ENCODE peak calls at places on chromosomes 16 and 17, in eight cellular contexts. One of them, this sample, is unnamed.

GRCh38 chr17:74289688-74290087 is 15.7 kb downstream of the DNAI2 start:
- DNase-seq in AG09319: no peak
- DNase-seq in stomach: no peak
- DNase-seq in fibroblast of the aortic adventitia: no peak
- DNase-seq in chondrocyte: no peak
- DNase-seq in fibroblast of villous mesenchyme: no peak
- DNase-seq in thoracic aorta: no peak
- DNase-seq in tibial nerve: no peak
- DNase-seq in this sample: no peak

GRCh38 chr16:1556254-1556653 is 22.8 kb downstream of the TMEM204 start:
- DNase-seq in AG09319: no peak
- DNase-seq in stomach: peak; percentile 66
- DNase-seq in fibroblast of the aortic adventitia: no peak
- DNase-seq in chondrocyte: no peak
- DNase-seq in fibroblast of villous mesenchyme: no peak
- DNase-seq in thoracic aorta: no peak
- DNase-seq in tibial nerve: no peak
- DNase-seq in this sample: no peak

GRCh38 chr16:8850279-8850885 is 18.4 kb downstream of the CARHSP1 start:
- DNase-seq in AG09319: no peak
- DNase-seq in stomach: no peak
- DNase-seq in fibroblast of the aortic adventitia: peak; percentile 85
- DNase-seq in chondrocyte: peak; percentile 64
- DNase-seq in fibroblast of villous mesenchyme: peak; percentile 83
- DNase-seq in thoracic aorta: no peak
- DNase-seq in tibial nerve: peak; percentile 55
- DNase-seq in this sample: no peak

GRCh38 chr16:4534151-4534790 is 4.3 kb downstream of the CDIP1 start:
- DNase-seq in AG09319: no peak
- DNase-seq in stomach: no peak
- DNase-seq in fibroblast of the aortic adventitia: no peak
- DNase-seq in chondrocyte: no peak
- DNase-seq in fibroblast of villous mesenchyme: no peak
- DNase-seq in thoracic aorta: no peak
- DNase-seq in tibial nerve: no peak
- DNase-seq in this sample: no peak

GRCh38 chr16:12971216-12971615 is 69.8 kb downstream of the SHISA9 start:
- DNase-seq in AG09319: no peak
- DNase-seq in stomach: peak; percentile 26
- DNase-seq in fibroblast of the aortic adventitia: no peak
- DNase-seq in chondrocyte: no peak
- DNase-seq in fibroblast of villous mesenchyme: peak; percentile 0
- DNase-seq in thoracic aorta: no peak
- DNase-seq in tibial nerve: no peak
- DNase-seq in this sample: no peak

GRCh38 chr16:57756424-57757325 is 21.1 kb downstream of the KATNB1 start:
- DNase-seq in AG09319: no peak
- DNase-seq in stomach: no peak
- DNase-seq in fibroblast of the aortic adventitia: no peak
- DNase-seq in chondrocyte: peak; percentile 89
- DNase-seq in fibroblast of villous mesenchyme: no peak
- DNase-seq in thoracic aorta: no peak
- DNase-seq in tibial nerve: no peak
- DNase-seq in this sample: no peak

GRCh38 chr16:51465026-51465425 is 314.0 kb upstream of the SALL1 start:
- DNase-seq in AG09319: no peak
- DNase-seq in stomach: no peak
- DNase-seq in fibroblast of the aortic adventitia: peak; percentile 7
- DNase-seq in chondrocyte: no peak
- DNase-seq in fibroblast of villous mesenchyme: peak; percentile 29
- DNase-seq in thoracic aorta: no peak
- DNase-seq in tibial nerve: no peak
- DNase-seq in this sample: no peak

GRCh38 chr17:9908649-9909042 is 3.6 kb upstream of the RCVRN start:
- DNase-seq in AG09319: no peak
- DNase-seq in stomach: no peak
- DNase-seq in fibroblast of the aortic adventitia: no peak
- DNase-seq in chondrocyte: no peak
- DNase-seq in fibroblast of villous mesenchyme: no peak
- DNase-seq in thoracic aorta: no peak
- DNase-seq in tibial nerve: no peak
- DNase-seq in this sample: no peak

GRCh38 chr16:15807603-15808009 is 49.2 kb downstream of the MYH11 start:
- DNase-seq in AG09319: no peak
- DNase-seq in stomach: no peak
- DNase-seq in fibroblast of the aortic adventitia: peak; percentile 19
- DNase-seq in chondrocyte: peak; percentile 59
- DNase-seq in fibroblast of villous mesenchyme: no peak
- DNase-seq in thoracic aorta: peak; percentile 46
- DNase-seq in tibial nerve: no peak
- DNase-seq in this sample: no peak

GRCh38 chr16:55149622-55150021 is 174.4 kb upstream of the IRX6 start:
- DNase-seq in AG09319: peak; percentile 3
- DNase-seq in stomach: no peak
- DNase-seq in fibroblast of the aortic adventitia: no peak
- DNase-seq in chondrocyte: no peak
- DNase-seq in fibroblast of villous mesenchyme: no peak
- DNase-seq in thoracic aorta: no peak
- DNase-seq in tibial nerve: no peak
- DNase-seq in this sample: no peak

GRCh38 chr17:6753006-6753445 is 2.8 kb upstream of the XAF1 start:
- DNase-seq in AG09319: peak; percentile 34
- DNase-seq in stomach: no peak
- DNase-seq in fibroblast of the aortic adventitia: peak; percentile 78
- DNase-seq in chondrocyte: no peak
- DNase-seq in fibroblast of villous mesenchyme: peak; percentile 84
- DNase-seq in thoracic aorta: no peak
- DNase-seq in tibial nerve: no peak
- DNase-seq in this sample: peak; percentile 62

GRCh38 chr16:57145964-57146647 is 39.7 kb downstream of the PSME3IP1 start:
- DNase-seq in AG09319: no peak
- DNase-seq in stomach: no peak
- DNase-seq in fibroblast of the aortic adventitia: no peak
- DNase-seq in chondrocyte: no peak
- DNase-seq in fibroblast of villous mesenchyme: no peak
- DNase-seq in thoracic aorta: no peak
- DNase-seq in tibial nerve: no peak
- DNase-seq in this sample: no peak

GRCh38 chr16:84190731-84191388 is at the start of gene ADAD2:
- DNase-seq in AG09319: no peak
- DNase-seq in stomach: no peak
- DNase-seq in fibroblast of the aortic adventitia: no peak
- DNase-seq in chondrocyte: no peak
- DNase-seq in fibroblast of villous mesenchyme: no peak
- DNase-seq in thoracic aorta: no peak
- DNase-seq in tibial nerve: no peak
- DNase-seq in this sample: peak; percentile 20

GRCh38 chr16:30585400-30586191 is at the start of gene ZNF785:
- DNase-seq in AG09319: peak; percentile 98
- DNase-seq in stomach: peak; percentile 96
- DNase-seq in fibroblast of the aortic adventitia: peak; percentile 100
- DNase-seq in chondrocyte: peak; percentile 94
- DNase-seq in fibroblast of villous mesenchyme: peak; percentile 99
- DNase-seq in thoracic aorta: peak; percentile 96
- DNase-seq in tibial nerve: peak; percentile 94
- DNase-seq in this sample: peak; percentile 97

GRCh38 chr17:19766016-19766415 is 17.9 kb upstream of the ALDH3A1 start:
- DNase-seq in AG09319: no peak
- DNase-seq in stomach: no peak
- DNase-seq in fibroblast of the aortic adventitia: no peak
- DNase-seq in chondrocyte: no peak
- DNase-seq in fibroblast of villous mesenchyme: no peak
- DNase-seq in thoracic aorta: no peak
- DNase-seq in tibial nerve: no peak
- DNase-seq in this sample: no peak

GRCh38 chr16:82639666-82640336 is 13.0 kb downstream of the CDH13 start:
- DNase-seq in AG09319: no peak
- DNase-seq in stomach: peak; percentile 62
- DNase-seq in fibroblast of the aortic adventitia: peak; percentile 56
- DNase-seq in chondrocyte: no peak
- DNase-seq in fibroblast of villous mesenchyme: peak; percentile 68
- DNase-seq in thoracic aorta: no peak
- DNase-seq in tibial nerve: no peak
- DNase-seq in this sample: peak; percentile 78

GRCh38 chr16:88787579-88788314 is 2.7 kb upstream of the PIEZO1 start:
- DNase-seq in AG09319: no peak
- DNase-seq in stomach: no peak
- DNase-seq in fibroblast of the aortic adventitia: no peak
- DNase-seq in chondrocyte: no peak
- DNase-seq in fibroblast of villous mesenchyme: no peak
- DNase-seq in thoracic aorta: no peak
- DNase-seq in tibial nerve: no peak
- DNase-seq in this sample: no peak

GRCh38 chr17:38415250-38416194 is 12.7 kb upstream of the ARHGAP23 start:
- DNase-seq in AG09319: peak; percentile 54
- DNase-seq in stomach: no peak
- DNase-seq in fibroblast of the aortic adventitia: peak; percentile 77
- DNase-seq in chondrocyte: no peak
- DNase-seq in fibroblast of villous mesenchyme: peak; percentile 63
- DNase-seq in thoracic aorta: no peak
- DNase-seq in tibial nerve: no peak
- DNase-seq in this sample: peak; percentile 67

GRCh38 chr16:886084-886543 is 84.7 kb downstream of the LMF1 start:
- DNase-seq in AG09319: no peak
- DNase-seq in stomach: no peak
- DNase-seq in fibroblast of the aortic adventitia: no peak
- DNase-seq in chondrocyte: peak; percentile 78
- DNase-seq in fibroblast of villous mesenchyme: no peak
- DNase-seq in thoracic aorta: no peak
- DNase-seq in tibial nerve: no peak
- DNase-seq in this sample: no peak

GRCh38 chr16:2212362-2213324 is 2.0 kb upstream of the BRICD5 start:
- DNase-seq in AG09319: no peak
- DNase-seq in stomach: peak; percentile 60
- DNase-seq in fibroblast of the aortic adventitia: no peak
- DNase-seq in chondrocyte: no peak
- DNase-seq in fibroblast of villous mesenchyme: no peak
- DNase-seq in thoracic aorta: no peak
- DNase-seq in tibial nerve: no peak
- DNase-seq in this sample: no peak

DNA sequence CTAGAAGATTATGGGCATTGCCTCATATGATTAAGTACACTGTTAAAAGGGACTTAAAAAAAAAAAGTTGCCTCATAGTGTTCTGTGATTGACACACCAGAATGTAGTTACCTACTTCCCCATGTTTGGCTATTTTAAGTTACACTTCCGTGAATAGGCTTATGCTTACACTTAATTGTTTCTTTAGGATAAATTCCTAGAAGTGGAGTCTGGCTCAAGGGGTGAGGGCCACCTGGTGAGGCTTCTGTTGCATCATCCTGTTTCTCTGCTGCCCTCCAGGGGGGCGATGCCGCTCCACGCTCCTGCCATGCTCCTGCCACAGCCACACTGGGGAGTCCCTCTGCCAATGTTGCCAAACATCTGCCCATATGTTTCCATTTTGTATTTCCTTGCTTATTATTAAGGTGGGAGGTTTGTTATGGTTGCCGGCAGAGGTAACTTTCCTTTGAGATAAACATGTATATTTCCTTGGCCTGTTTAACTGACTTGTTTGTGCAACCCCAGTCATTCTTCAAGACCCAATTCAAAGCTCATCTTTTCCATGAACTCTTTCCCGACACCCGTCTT is 73.1 kb downstream of the KSR1 start:
- DNase-seq in AG09319: no peak
- DNase-seq in stomach: no peak
- DNase-seq in fibroblast of the aortic adventitia: peak; percentile 63
- DNase-seq in chondrocyte: peak; percentile 73
- DNase-seq in fibroblast of villous mesenchyme: peak; percentile 89
- DNase-seq in thoracic aorta: no peak
- DNase-seq in tibial nerve: no peak
- DNase-seq in this sample: peak; percentile 58
- TF ChIP-seq CTCF in AG09319: no peak
- TF ChIP-seq CTCF in stomach: no peak
- TF ChIP-seq CTCF in fibroblast of the aortic adventitia: peak; percentile 11
- TF ChIP-seq CTCF in chondrocyte: peak; percentile 41
- TF ChIP-seq CTCF in fibroblast of villous mesenchyme: peak; percentile 31
- TF ChIP-seq CTCF in thoracic aorta: no peak
- TF ChIP-seq CTCF in tibial nerve: no peak
- TF ChIP-seq CTCF in this sample: no peak

GRCh38 chr17:40130352-40131042 is 8.7 kb downstream of the MSL1 start:
- DNase-seq in AG09319: no peak
- DNase-seq in stomach: peak; percentile 47
- DNase-seq in fibroblast of the aortic adventitia: no peak
- DNase-seq in chondrocyte: no peak
- DNase-seq in fibroblast of villous mesenchyme: peak; percentile 25
- DNase-seq in thoracic aorta: no peak
- DNase-seq in tibial nerve: no peak
- DNase-seq in this sample: no peak
- TF ChIP-seq CTCF in AG09319: no peak
- TF ChIP-seq CTCF in stomach: no peak
- TF ChIP-seq CTCF in fibroblast of the aortic adventitia: no peak
- TF ChIP-seq CTCF in chondrocyte: no peak
- TF ChIP-seq CTCF in fibroblast of villous mesenchyme: no peak
- TF ChIP-seq CTCF in thoracic aorta: no peak
- TF ChIP-seq CTCF in tibial nerve: no peak
- TF ChIP-seq CTCF in this sample: no peak

GRCh38 chr16:69937465-69937951 is 13.6 kb upstream of the CLEC18A start:
- DNase-seq in AG09319: no peak
- DNase-seq in stomach: no peak
- DNase-seq in fibroblast of the aortic adventitia: no peak
- DNase-seq in chondrocyte: peak; percentile 75
- DNase-seq in fibroblast of villous mesenchyme: no peak
- DNase-seq in thoracic aorta: no peak
- DNase-seq in tibial nerve: no peak
- DNase-seq in this sample: no peak
- TF ChIP-seq CTCF in AG09319: no peak
- TF ChIP-seq CTCF in stomach: no peak
- TF ChIP-seq CTCF in fibroblast of the aortic adventitia: peak; percentile 22
- TF ChIP-seq CTCF in chondrocyte: peak; percentile 62
- TF ChIP-seq CTCF in fibroblast of villous mesenchyme: peak; percentile 28
- TF ChIP-seq CTCF in thoracic aorta: no peak
- TF ChIP-seq CTCF in tibial nerve: peak; percentile 36
- TF ChIP-seq CTCF in this sample: no peak

DNA sequence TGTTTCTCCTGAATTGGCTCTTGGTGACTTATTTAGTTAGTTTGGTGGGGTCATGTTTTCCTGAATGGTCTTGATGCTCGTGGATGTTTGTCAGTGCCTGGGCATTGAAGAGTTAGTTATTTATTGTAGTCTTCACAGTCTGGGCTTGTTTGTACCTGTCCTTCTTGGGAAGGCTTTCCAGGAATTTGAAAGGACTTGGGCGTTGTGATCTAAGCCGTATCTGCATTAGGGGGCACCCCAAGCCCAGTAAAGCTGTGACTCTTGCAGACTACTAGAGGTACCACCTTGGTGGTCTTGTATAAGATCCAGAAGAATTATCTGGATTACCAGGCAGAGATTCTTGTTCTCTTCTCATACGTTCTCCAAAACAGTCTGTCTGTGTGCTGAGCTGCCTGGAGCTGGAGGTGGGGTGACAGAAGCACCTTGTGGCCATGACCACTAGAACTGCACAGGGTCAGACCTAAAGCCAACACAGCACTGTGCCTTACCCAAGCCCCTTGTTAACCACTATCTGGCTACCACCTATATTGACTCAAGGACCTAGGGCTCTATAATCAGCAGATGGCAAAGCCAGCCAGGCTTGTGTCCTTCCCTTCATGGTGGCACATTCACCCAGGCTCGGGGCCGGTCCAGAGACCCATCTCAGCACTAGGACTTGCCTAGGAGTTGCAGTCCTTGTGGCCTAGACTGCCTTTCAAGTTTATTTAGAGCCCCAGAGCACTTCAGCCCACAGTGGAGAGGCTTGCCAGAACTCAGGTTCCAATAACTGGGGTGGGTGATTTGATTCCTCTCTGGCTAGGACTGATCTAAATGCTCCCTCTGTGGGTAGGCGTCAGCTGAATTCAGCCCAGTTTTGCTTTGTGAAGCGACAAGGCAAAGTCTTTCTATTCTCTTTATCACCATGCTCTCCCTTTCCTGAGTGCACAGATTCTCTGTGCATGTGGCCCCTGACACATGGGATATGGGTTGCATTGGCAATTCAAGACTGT is 11.0 kb downstream of the RNF135 start:
- DNase-seq in AG09319: no peak
- DNase-seq in stomach: no peak
- DNase-seq in fibroblast of the aortic adventitia: no peak
- DNase-seq in chondrocyte: no peak
- DNase-seq in fibroblast of villous mesenchyme: no peak
- DNase-seq in thoracic aorta: no peak
- DNase-seq in tibial nerve: no peak
- DNase-seq in this sample: no peak
- TF ChIP-seq CTCF in AG09319: no peak
- TF ChIP-seq CTCF in stomach: no peak
- TF ChIP-seq CTCF in fibroblast of the aortic adventitia: no peak
- TF ChIP-seq CTCF in chondrocyte: no peak
- TF ChIP-seq CTCF in fibroblast of villous mesenchyme: no peak
- TF ChIP-seq CTCF in thoracic aorta: no peak
- TF ChIP-seq CTCF in tibial nerve: no peak
- TF ChIP-seq CTCF in this sample: no peak